ENCODE peak calls at places on chromosomes 1 and 21, in six cellular contexts. One of them, this sample, is unnamed.

GRCh38 chr21:26965567-26966359 is 1.1 kb downstream of the ADAMTS5 start:
- DNase-seq in psoas muscle: peak
- DNase-seq in right cardiac atrium: peak
- DNase-seq in HCT116: no peak
- DNase-seq in fibroblast of the aortic adventitia: peak
- DNase-seq in transverse colon: peak
- DNase-seq in this sample: no peak

GRCh38 chr1:109658533-109659051 is 2.7 kb downstream of the GSTM4 start:
- DNase-seq in psoas muscle: no peak
- DNase-seq in right cardiac atrium: no peak
- DNase-seq in HCT116: no peak
- DNase-seq in fibroblast of the aortic adventitia: no peak
- DNase-seq in transverse colon: no peak
- DNase-seq in this sample: no peak

GRCh38 chr1:91831132-91831930 is 54.6 kb downstream of the TGFBR3 start:
- DNase-seq in psoas muscle: no peak
- DNase-seq in right cardiac atrium: no peak
- DNase-seq in HCT116: no peak
- DNase-seq in fibroblast of the aortic adventitia: peak
- DNase-seq in transverse colon: peak
- DNase-seq in this sample: no peak

GRCh38 chr1:214934035-214934434 is 148.5 kb upstream of the KCNK2 start:
- DNase-seq in psoas muscle: no peak
- DNase-seq in right cardiac atrium: no peak
- DNase-seq in HCT116: no peak
- DNase-seq in fibroblast of the aortic adventitia: no peak
- DNase-seq in transverse colon: no peak
- DNase-seq in this sample: no peak

GRCh38 chr1:229058111-229058551 is 212.8 kb upstream of the RAB4A start:
- DNase-seq in psoas muscle: no peak
- DNase-seq in right cardiac atrium: peak
- DNase-seq in HCT116: no peak
- DNase-seq in fibroblast of the aortic adventitia: no peak
- DNase-seq in transverse colon: no peak
- DNase-seq in this sample: no peak

GRCh38 chr1:185795181-185795580 is 61.0 kb downstream of the HMCN1 start:
- DNase-seq in psoas muscle: no peak
- DNase-seq in right cardiac atrium: no peak
- DNase-seq in HCT116: no peak
- DNase-seq in fibroblast of the aortic adventitia: peak
- DNase-seq in transverse colon: no peak
- DNase-seq in this sample: no peak

GRCh38 chr1:111422546-111423391 is 4.8 kb downstream of the OVGP1 start:
- DNase-seq in psoas muscle: no peak
- DNase-seq in right cardiac atrium: no peak
- DNase-seq in HCT116: no peak
- DNase-seq in fibroblast of the aortic adventitia: no peak
- DNase-seq in transverse colon: peak
- DNase-seq in this sample: no peak

GRCh38 chr1:170661646-170662411 is 2.1 kb upstream of the PRRX1 start:
- DNase-seq in psoas muscle: peak
- DNase-seq in right cardiac atrium: peak
- DNase-seq in HCT116: no peak
- DNase-seq in fibroblast of the aortic adventitia: peak
- DNase-seq in transverse colon: no peak
- DNase-seq in this sample: no peak

GRCh38 chr1:12179111-12179519 is 12.3 kb downstream of the TNFRSF1B start:
- DNase-seq in psoas muscle: no peak
- DNase-seq in right cardiac atrium: peak
- DNase-seq in HCT116: peak
- DNase-seq in fibroblast of the aortic adventitia: no peak
- DNase-seq in transverse colon: peak
- DNase-seq in this sample: no peak

GRCh38 chr21:33011462-33011861 is 14.3 kb upstream of the OLIG2 start:
- DNase-seq in psoas muscle: no peak
- DNase-seq in right cardiac atrium: no peak
- DNase-seq in HCT116: peak
- DNase-seq in fibroblast of the aortic adventitia: peak
- DNase-seq in transverse colon: no peak
- DNase-seq in this sample: no peak

GRCh38 chr1:31669786-31670582 is 25.3 kb upstream of the PEF1 start:
- DNase-seq in psoas muscle: peak
- DNase-seq in right cardiac atrium: peak
- DNase-seq in HCT116: peak
- DNase-seq in fibroblast of the aortic adventitia: peak
- DNase-seq in transverse colon: peak
- DNase-seq in this sample: no peak

GRCh38 chr1:65250826-65251225 is 58.5 kb upstream of the DNAJC6 start:
- DNase-seq in psoas muscle: no peak
- DNase-seq in right cardiac atrium: no peak
- DNase-seq in HCT116: no peak
- DNase-seq in fibroblast of the aortic adventitia: no peak
- DNase-seq in transverse colon: no peak
- DNase-seq in this sample: no peak

GRCh38 chr1:31633117-31633516 is 11.6 kb downstream of the PEF1 start:
- DNase-seq in psoas muscle: peak
- DNase-seq in right cardiac atrium: no peak
- DNase-seq in HCT116: no peak
- DNase-seq in fibroblast of the aortic adventitia: peak
- DNase-seq in transverse colon: peak
- DNase-seq in this sample: no peak

DNA sequence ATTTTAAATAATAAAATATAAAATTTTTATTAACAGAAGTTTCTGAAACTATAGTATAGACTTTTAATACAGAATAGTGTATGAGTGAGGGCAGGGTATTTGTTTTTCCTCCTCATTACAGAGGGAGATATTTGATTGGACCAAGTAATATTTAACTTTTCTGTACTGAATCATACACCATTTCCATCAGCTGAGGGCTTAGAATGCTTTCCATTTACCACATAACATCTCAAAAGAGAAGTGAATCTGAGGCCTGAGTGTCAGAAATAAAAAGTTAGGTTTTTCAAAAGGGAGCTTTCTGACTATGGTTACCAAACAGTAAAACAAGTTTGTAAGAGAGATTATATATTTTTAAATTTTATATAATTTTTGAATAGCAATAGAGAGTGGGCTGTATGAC is 29.5 kb downstream of the TLCD4 start:
- DNase-seq in psoas muscle: no peak
- DNase-seq in right cardiac atrium: no peak
- DNase-seq in HCT116: no peak
- DNase-seq in fibroblast of the aortic adventitia: no peak
- DNase-seq in transverse colon: no peak
- DNase-seq in this sample: no peak
- H3K4me3 ChIP-seq in psoas muscle: no peak
- H3K4me3 ChIP-seq in right cardiac atrium: no peak
- H3K4me3 ChIP-seq in HCT116: no peak
- H3K4me3 ChIP-seq in fibroblast of the aortic adventitia: no peak
- H3K4me3 ChIP-seq in transverse colon: no peak
- H3K4me3 ChIP-seq in this sample: no peak

DNA sequence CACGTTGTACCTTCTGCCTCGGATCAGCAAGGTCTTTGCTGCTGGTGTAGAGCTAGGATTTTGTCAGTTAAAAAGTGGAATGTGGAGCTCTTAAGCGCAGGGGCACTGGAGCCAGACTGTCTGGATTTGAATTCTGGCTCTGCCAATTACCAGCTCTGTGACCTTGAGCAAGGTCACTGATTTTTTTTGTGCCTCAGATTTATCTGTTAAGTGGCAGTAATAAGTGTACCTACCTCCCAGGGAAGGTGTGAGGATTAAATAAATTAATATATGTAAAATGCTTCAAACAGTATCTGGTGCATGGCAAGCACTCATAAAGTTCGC is 40.3 kb downstream of the UBE2U start:
- DNase-seq in psoas muscle: no peak
- DNase-seq in right cardiac atrium: no peak
- DNase-seq in HCT116: no peak
- DNase-seq in fibroblast of the aortic adventitia: no peak
- DNase-seq in transverse colon: no peak
- DNase-seq in this sample: no peak
- H3K4me3 ChIP-seq in psoas muscle: no peak
- H3K4me3 ChIP-seq in right cardiac atrium: no peak
- H3K4me3 ChIP-seq in HCT116: no peak
- H3K4me3 ChIP-seq in fibroblast of the aortic adventitia: no peak
- H3K4me3 ChIP-seq in transverse colon: no peak
- H3K4me3 ChIP-seq in this sample: no peak

DNA sequence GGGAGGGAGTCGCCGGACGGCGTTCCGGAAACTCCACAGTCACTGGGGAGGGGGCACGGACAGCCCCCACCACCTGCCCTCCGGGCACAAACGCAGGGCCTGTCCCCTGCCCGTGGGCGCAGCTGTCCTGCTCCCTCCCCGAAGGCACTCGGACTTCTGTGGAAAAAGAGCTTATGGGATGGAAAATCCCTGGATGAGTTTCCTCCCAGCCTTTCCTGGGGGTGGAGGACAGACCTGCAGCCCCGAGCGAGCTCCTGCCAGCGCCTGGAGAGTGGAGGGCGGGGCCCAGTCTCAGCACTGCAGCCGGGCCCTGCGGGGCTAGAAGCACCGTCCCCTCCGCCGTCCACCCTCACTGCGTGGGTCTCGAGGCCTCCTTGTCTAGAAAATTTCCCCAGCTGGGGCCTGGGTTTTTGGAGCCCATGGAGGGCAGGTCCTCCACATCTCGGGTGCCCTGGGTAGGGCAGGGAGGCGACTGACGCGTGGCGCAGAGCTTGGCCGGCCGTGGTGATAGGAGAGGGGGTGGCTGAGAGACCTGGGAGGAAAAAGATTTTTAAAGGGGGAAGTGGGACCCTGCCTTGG is 6.5 kb upstream of the COL6A1 start:
- DNase-seq in psoas muscle: peak
- DNase-seq in right cardiac atrium: peak
- DNase-seq in HCT116: peak
- DNase-seq in fibroblast of the aortic adventitia: peak
- DNase-seq in transverse colon: peak
- DNase-seq in this sample: no peak
- H3K4me3 ChIP-seq in psoas muscle: peak
- H3K4me3 ChIP-seq in right cardiac atrium: no peak
- H3K4me3 ChIP-seq in HCT116: peak
- H3K4me3 ChIP-seq in fibroblast of the aortic adventitia: peak
- H3K4me3 ChIP-seq in transverse colon: peak
- H3K4me3 ChIP-seq in this sample: peak

GRCh38 chr1:53737648-53738204 is 1.2 kb downstream of the GLIS1 start:
- DNase-seq in psoas muscle: peak
- DNase-seq in right cardiac atrium: peak
- DNase-seq in HCT116: no peak
- DNase-seq in fibroblast of the aortic adventitia: no peak
- DNase-seq in transverse colon: no peak
- DNase-seq in this sample: no peak
- H3K4me3 ChIP-seq in psoas muscle: peak
- H3K4me3 ChIP-seq in right cardiac atrium: peak
- H3K4me3 ChIP-seq in HCT116: no peak
- H3K4me3 ChIP-seq in fibroblast of the aortic adventitia: peak
- H3K4me3 ChIP-seq in transverse colon: peak
- H3K4me3 ChIP-seq in this sample: peak

GRCh38 chr1:67816096-67816493 is 17.2 kb downstream of the GNG12 start:
- DNase-seq in psoas muscle: no peak
- DNase-seq in right cardiac atrium: no peak
- DNase-seq in HCT116: no peak
- DNase-seq in fibroblast of the aortic adventitia: no peak
- DNase-seq in transverse colon: peak
- DNase-seq in this sample: no peak

GRCh38 chr1:67812225-67812624 is 21.0 kb downstream of the GNG12 start:
- DNase-seq in psoas muscle: no peak
- DNase-seq in right cardiac atrium: no peak
- DNase-seq in HCT116: no peak
- DNase-seq in fibroblast of the aortic adventitia: no peak
- DNase-seq in transverse colon: no peak
- DNase-seq in this sample: no peak

GRCh38 chr1:67816506-67816905 is 16.8 kb downstream of the GNG12 start:
- DNase-seq in psoas muscle: no peak
- DNase-seq in right cardiac atrium: no peak
- DNase-seq in HCT116: no peak
- DNase-seq in fibroblast of the aortic adventitia: no peak
- DNase-seq in transverse colon: peak
- DNase-seq in this sample: no peak

GRCh38 chr1:67815303-67816095 is 17.8 kb downstream of the GNG12 start:
- DNase-seq in psoas muscle: no peak
- DNase-seq in right cardiac atrium: no peak
- DNase-seq in HCT116: no peak
- DNase-seq in fibroblast of the aortic adventitia: no peak
- DNase-seq in transverse colon: peak
- DNase-seq in this sample: no peak

DNA sequence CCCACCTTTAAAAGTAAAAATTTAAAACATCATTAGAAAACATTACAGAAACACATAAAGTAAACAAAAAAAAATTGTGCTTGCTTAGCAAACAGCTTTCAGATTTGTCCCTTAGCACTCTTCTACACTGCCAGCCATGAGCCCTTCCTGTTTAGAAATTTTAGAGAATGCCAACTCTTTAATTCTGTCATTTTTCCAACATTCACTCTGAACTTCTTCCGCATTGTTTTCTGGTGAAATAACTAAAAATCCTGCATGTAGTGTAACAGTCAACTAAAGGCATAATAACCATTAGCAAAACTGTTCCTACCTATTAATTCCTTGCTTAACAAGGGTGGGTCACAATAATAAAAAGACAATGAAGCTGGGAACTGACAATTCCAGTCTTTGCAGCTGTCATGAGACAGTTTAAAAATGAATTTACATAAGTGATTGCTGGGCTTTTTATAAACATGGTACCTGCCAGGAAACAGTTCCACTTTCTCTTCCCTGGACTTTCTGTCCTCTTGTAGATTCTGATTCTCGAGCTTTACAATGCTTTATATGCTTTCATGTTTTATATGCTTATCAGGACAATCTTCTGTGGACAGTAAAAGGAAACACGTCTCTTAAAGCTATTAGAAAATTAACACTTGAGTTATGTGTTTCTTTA is 19.0 kb downstream of the GNG12 start:
- DNase-seq in psoas muscle: no peak
- DNase-seq in right cardiac atrium: no peak
- DNase-seq in HCT116: no peak
- DNase-seq in fibroblast of the aortic adventitia: peak
- DNase-seq in transverse colon: no peak
- DNase-seq in this sample: no peak
- H3K4me3 ChIP-seq in psoas muscle: no peak
- H3K4me3 ChIP-seq in right cardiac atrium: no peak
- H3K4me3 ChIP-seq in HCT116: no peak
- H3K4me3 ChIP-seq in fibroblast of the aortic adventitia: no peak
- H3K4me3 ChIP-seq in transverse colon: no peak
- H3K4me3 ChIP-seq in this sample: no peak

This sample was measured in iPS DF 6.9.